ENCODE peak calls at places on chromosomes 2 and 18, in ten cellular contexts. One of them, this sample, is unnamed. For H3K36me3, the result is how much of the 10 kb centered on the place peaks cover.

GRCh38 chr2:98692090-98692991 is 38.6 kb downstream of the MGAT4A start:
- ATAC-seq in right lobe of liver: no peak
- ATAC-seq in DND-41: no peak
- ATAC-seq in GM23338: no peak
- ATAC-seq in psoas muscle: no peak
- ATAC-seq in left lung: no peak
- ATAC-seq in thoracic aorta: no peak
- ATAC-seq in heart right ventricle: no peak
- ATAC-seq in aorta: no peak
- ATAC-seq in upper lobe of right lung: no peak
- ATAC-seq in this sample: no peak

GRCh38 chr2:14316594-14316993 is 315.9 kb upstream of the LRATD1 start:
- ATAC-seq in heart right ventricle: no peak
- ATAC-seq in right lobe of liver: no peak
- ATAC-seq in psoas muscle: no peak
- ATAC-seq in left lung: no peak
- ATAC-seq in aorta: no peak
- ATAC-seq in GM23338: no peak
- ATAC-seq in thoracic aorta: no peak
- ATAC-seq in upper lobe of right lung: no peak
- ATAC-seq in DND-41: no peak
- ATAC-seq in this sample: no peak

GRCh38 chr2:182891611-182892010 is 25.2 kb upstream of the FRZB start:
- ATAC-seq in DND-41: no peak
- ATAC-seq in aorta: no peak
- ATAC-seq in upper lobe of right lung: no peak
- ATAC-seq in right lobe of liver: peak
- ATAC-seq in GM23338: no peak
- ATAC-seq in heart right ventricle: no peak
- ATAC-seq in psoas muscle: no peak
- ATAC-seq in thoracic aorta: no peak
- ATAC-seq in left lung: no peak
- ATAC-seq in this sample: no peak

GRCh38 chr2:41720298-41720697 is 327.5 kb upstream of the PKDCC start:
- ATAC-seq in thoracic aorta: no peak
- ATAC-seq in GM23338: no peak
- ATAC-seq in DND-41: peak
- ATAC-seq in psoas muscle: no peak
- ATAC-seq in aorta: no peak
- ATAC-seq in upper lobe of right lung: no peak
- ATAC-seq in right lobe of liver: peak
- ATAC-seq in left lung: no peak
- ATAC-seq in heart right ventricle: no peak
- ATAC-seq in this sample: no peak

GRCh38 chr18:47775961-47776360 is 154.5 kb downstream of the SMAD2 start:
- ATAC-seq in left lung: no peak
- ATAC-seq in DND-41: no peak
- ATAC-seq in aorta: no peak
- ATAC-seq in heart right ventricle: no peak
- ATAC-seq in thoracic aorta: no peak
- ATAC-seq in right lobe of liver: peak
- ATAC-seq in GM23338: no peak
- ATAC-seq in upper lobe of right lung: no peak
- ATAC-seq in psoas muscle: no peak
- ATAC-seq in this sample: no peak

GRCh38 chr18:48975221-48975816 is 24.6 kb upstream of the SMAD7 start:
- ATAC-seq in aorta: peak
- ATAC-seq in right lobe of liver: peak
- ATAC-seq in psoas muscle: peak
- ATAC-seq in thoracic aorta: peak
- ATAC-seq in DND-41: no peak
- ATAC-seq in GM23338: peak
- ATAC-seq in upper lobe of right lung: peak
- ATAC-seq in left lung: peak
- ATAC-seq in heart right ventricle: peak
- ATAC-seq in this sample: peak

GRCh38 chr2:176178807-176179271 is 9.6 kb upstream of the HOXD1 start:
- ATAC-seq in GM23338: no peak
- ATAC-seq in left lung: peak
- ATAC-seq in aorta: no peak
- ATAC-seq in upper lobe of right lung: no peak
- ATAC-seq in thoracic aorta: no peak
- ATAC-seq in heart right ventricle: no peak
- ATAC-seq in DND-41: no peak
- ATAC-seq in right lobe of liver: no peak
- ATAC-seq in psoas muscle: no peak
- ATAC-seq in this sample: no peak

GRCh38 chr2:42971947-42972736 is 179.8 kb upstream of the HAAO start:
- ATAC-seq in left lung: no peak
- ATAC-seq in psoas muscle: no peak
- ATAC-seq in right lobe of liver: no peak
- ATAC-seq in upper lobe of right lung: no peak
- ATAC-seq in DND-41: no peak
- ATAC-seq in heart right ventricle: no peak
- ATAC-seq in GM23338: no peak
- ATAC-seq in thoracic aorta: no peak
- ATAC-seq in aorta: no peak
- ATAC-seq in this sample: no peak

GRCh38 chr2:224195954-224196571 is 157.0 kb upstream of the SERPINE2 start:
- ATAC-seq in left lung: peak
- ATAC-seq in psoas muscle: peak
- ATAC-seq in GM23338: no peak
- ATAC-seq in thoracic aorta: no peak
- ATAC-seq in DND-41: no peak
- ATAC-seq in heart right ventricle: peak
- ATAC-seq in upper lobe of right lung: no peak
- ATAC-seq in aorta: peak
- ATAC-seq in right lobe of liver: no peak
- ATAC-seq in this sample: peak

GRCh38 chr2:177573120-177573519 is 180.5 kb downstream of the AGPS start:
- ATAC-seq in psoas muscle: no peak
- ATAC-seq in upper lobe of right lung: no peak
- ATAC-seq in thoracic aorta: no peak
- ATAC-seq in right lobe of liver: no peak
- ATAC-seq in DND-41: no peak
- ATAC-seq in left lung: no peak
- ATAC-seq in GM23338: no peak
- ATAC-seq in heart right ventricle: no peak
- ATAC-seq in aorta: no peak
- ATAC-seq in this sample: no peak

GRCh38 chr18:13480856-13481255 is 245.5 kb downstream of the FAM210A start:
- ATAC-seq in psoas muscle: no peak
- ATAC-seq in right lobe of liver: peak
- ATAC-seq in aorta: no peak
- ATAC-seq in heart right ventricle: no peak
- ATAC-seq in DND-41: no peak
- ATAC-seq in GM23338: no peak
- ATAC-seq in upper lobe of right lung: peak
- ATAC-seq in thoracic aorta: no peak
- ATAC-seq in left lung: no peak
- ATAC-seq in this sample: no peak

GRCh38 chr2:46392561-46393351 is 86.6 kb upstream of the TMEM247 start:
- ATAC-seq in thoracic aorta: no peak
- ATAC-seq in left lung: no peak
- ATAC-seq in upper lobe of right lung: no peak
- ATAC-seq in DND-41: no peak
- ATAC-seq in psoas muscle: no peak
- ATAC-seq in heart right ventricle: no peak
- ATAC-seq in right lobe of liver: no peak
- ATAC-seq in aorta: no peak
- ATAC-seq in GM23338: no peak
- ATAC-seq in this sample: no peak

GRCh38 chr2:43207553-43208300 is 18.7 kb downstream of the ZFP36L2 start:
- ATAC-seq in left lung: no peak
- ATAC-seq in DND-41: no peak
- ATAC-seq in thoracic aorta: no peak
- ATAC-seq in heart right ventricle: no peak
- ATAC-seq in psoas muscle: no peak
- ATAC-seq in right lobe of liver: peak
- ATAC-seq in GM23338: peak
- ATAC-seq in aorta: no peak
- ATAC-seq in upper lobe of right lung: no peak
- ATAC-seq in this sample: no peak

DNA sequence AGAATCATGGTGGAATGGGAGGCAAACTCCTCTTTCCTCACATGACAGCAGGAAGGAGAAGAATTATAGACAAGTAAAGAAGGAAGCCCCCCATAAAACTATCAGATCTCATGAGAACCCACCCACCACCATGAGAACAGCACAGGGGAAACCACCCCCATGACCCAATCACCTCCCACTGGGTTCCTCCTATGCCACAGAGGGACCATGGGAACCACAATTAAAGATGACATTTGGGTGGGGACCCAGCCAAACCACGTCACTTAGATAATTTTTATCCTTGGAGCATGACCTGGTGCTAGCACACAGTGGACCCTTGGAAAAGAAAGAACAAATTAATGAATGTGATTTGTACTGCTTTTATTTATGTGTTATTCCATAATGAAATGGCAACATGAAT is 188.6 kb upstream of the NCKAP5 start:
- ATAC-seq in left lung: no peak
- ATAC-seq in aorta: no peak
- ATAC-seq in DND-41: no peak
- ATAC-seq in heart right ventricle: no peak
- ATAC-seq in upper lobe of right lung: no peak
- ATAC-seq in GM23338: no peak
- ATAC-seq in thoracic aorta: no peak
- ATAC-seq in right lobe of liver: no peak
- ATAC-seq in psoas muscle: no peak
- ATAC-seq in this sample: no peak
- H3K27ac ChIP-seq in left lung: no peak
- H3K27ac ChIP-seq in aorta: no peak
- H3K27ac ChIP-seq in DND-41: no peak
- H3K27ac ChIP-seq in heart right ventricle: no peak
- H3K27ac ChIP-seq in upper lobe of right lung: no peak
- H3K27ac ChIP-seq in GM23338: no peak
- H3K27ac ChIP-seq in thoracic aorta: no peak
- H3K27ac ChIP-seq in right lobe of liver: no peak
- H3K27ac ChIP-seq in psoas muscle: no peak
- H3K27ac ChIP-seq in this sample: no peak

GRCh38 chr2:181594322-181594721 is 62.6 kb downstream of the CERKL start:
- ATAC-seq in upper lobe of right lung: no peak
- ATAC-seq in DND-41: no peak
- ATAC-seq in aorta: no peak
- ATAC-seq in psoas muscle: no peak
- ATAC-seq in thoracic aorta: no peak
- ATAC-seq in left lung: no peak
- ATAC-seq in heart right ventricle: no peak
- ATAC-seq in GM23338: peak
- ATAC-seq in right lobe of liver: no peak
- ATAC-seq in this sample: no peak
- H3K4me3 ChIP-seq in upper lobe of right lung: no peak
- H3K4me3 ChIP-seq in DND-41: no peak
- H3K4me3 ChIP-seq in aorta: no peak
- H3K4me3 ChIP-seq in psoas muscle: no peak
- H3K4me3 ChIP-seq in thoracic aorta: no peak
- H3K4me3 ChIP-seq in left lung: no peak
- H3K4me3 ChIP-seq in heart right ventricle: no peak
- H3K4me3 ChIP-seq in GM23338: no peak
- H3K4me3 ChIP-seq in right lobe of liver: no peak
- H3K4me3 ChIP-seq in this sample: no peak

GRCh38 chr2:54054271-54054670 is 61.1 kb upstream of the ACYP2 start:
- ATAC-seq in upper lobe of right lung: no peak
- ATAC-seq in right lobe of liver: no peak
- ATAC-seq in DND-41: no peak
- ATAC-seq in aorta: no peak
- ATAC-seq in thoracic aorta: no peak
- ATAC-seq in psoas muscle: no peak
- ATAC-seq in GM23338: no peak
- ATAC-seq in left lung: no peak
- ATAC-seq in heart right ventricle: no peak
- ATAC-seq in this sample: no peak
- H3K36me3 ChIP-seq in upper lobe of right lung: under half
- H3K36me3 ChIP-seq in right lobe of liver: under half
- H3K36me3 ChIP-seq in DND-41: under half
- H3K36me3 ChIP-seq in aorta: under half
- H3K36me3 ChIP-seq in thoracic aorta: under half
- H3K36me3 ChIP-seq in psoas muscle: under half
- H3K36me3 ChIP-seq in GM23338: under half
- H3K36me3 ChIP-seq in left lung: under half
- H3K36me3 ChIP-seq in heart right ventricle: under half
- H3K36me3 ChIP-seq in this sample: under half

GRCh38 chr2:2270808-2271415 is 60.2 kb downstream of the MYT1L start:
- ATAC-seq in heart right ventricle: no peak
- ATAC-seq in GM23338: no peak
- ATAC-seq in aorta: no peak
- ATAC-seq in left lung: no peak
- ATAC-seq in psoas muscle: peak
- ATAC-seq in DND-41: no peak
- ATAC-seq in upper lobe of right lung: no peak
- ATAC-seq in right lobe of liver: peak
- ATAC-seq in thoracic aorta: peak
- ATAC-seq in this sample: no peak
- H3K27ac ChIP-seq in heart right ventricle: no peak
- H3K27ac ChIP-seq in GM23338: no peak
- H3K27ac ChIP-seq in aorta: peak
- H3K27ac ChIP-seq in left lung: no peak
- H3K27ac ChIP-seq in psoas muscle: peak
- H3K27ac ChIP-seq in DND-41: no peak
- H3K27ac ChIP-seq in upper lobe of right lung: no peak
- H3K27ac ChIP-seq in right lobe of liver: no peak
- H3K27ac ChIP-seq in thoracic aorta: peak
- H3K27ac ChIP-seq in this sample: no peak

GRCh38 chr18:76447268-76447890 is 47.7 kb downstream of the ZNF516 start:
- ATAC-seq in GM23338: no peak
- ATAC-seq in upper lobe of right lung: no peak
- ATAC-seq in thoracic aorta: no peak
- ATAC-seq in DND-41: no peak
- ATAC-seq in psoas muscle: no peak
- ATAC-seq in left lung: no peak
- ATAC-seq in aorta: no peak
- ATAC-seq in right lobe of liver: no peak
- ATAC-seq in heart right ventricle: no peak
- ATAC-seq in this sample: no peak

GRCh38 chr18:76450912-76451421 is 44.1 kb downstream of the ZNF516 start:
- ATAC-seq in DND-41: no peak
- ATAC-seq in aorta: peak
- ATAC-seq in left lung: peak
- ATAC-seq in GM23338: peak
- ATAC-seq in thoracic aorta: peak
- ATAC-seq in heart right ventricle: peak
- ATAC-seq in right lobe of liver: peak
- ATAC-seq in psoas muscle: peak
- ATAC-seq in upper lobe of right lung: peak
- ATAC-seq in this sample: peak

GRCh38 chr18:76450452-76450851 is 44.6 kb downstream of the ZNF516 start:
- ATAC-seq in left lung: peak
- ATAC-seq in thoracic aorta: no peak
- ATAC-seq in psoas muscle: no peak
- ATAC-seq in DND-41: no peak
- ATAC-seq in aorta: no peak
- ATAC-seq in heart right ventricle: peak
- ATAC-seq in right lobe of liver: peak
- ATAC-seq in GM23338: no peak
- ATAC-seq in upper lobe of right lung: no peak
- ATAC-seq in this sample: no peak

GRCh38 chr18:76448262-76449109 is 46.6 kb downstream of the ZNF516 start:
- ATAC-seq in psoas muscle: no peak
- ATAC-seq in DND-41: no peak
- ATAC-seq in GM23338: no peak
- ATAC-seq in upper lobe of right lung: peak
- ATAC-seq in right lobe of liver: peak
- ATAC-seq in aorta: no peak
- ATAC-seq in left lung: peak
- ATAC-seq in heart right ventricle: no peak
- ATAC-seq in thoracic aorta: no peak
- ATAC-seq in this sample: no peak

GRCh38 chr18:76449110-76449453 is 46.0 kb downstream of the ZNF516 start:
- ATAC-seq in aorta: no peak
- ATAC-seq in thoracic aorta: no peak
- ATAC-seq in DND-41: no peak
- ATAC-seq in heart right ventricle: no peak
- ATAC-seq in psoas muscle: no peak
- ATAC-seq in right lobe of liver: no peak
- ATAC-seq in left lung: no peak
- ATAC-seq in GM23338: no peak
- ATAC-seq in upper lobe of right lung: no peak
- ATAC-seq in this sample: no peak
- H3K4me3 ChIP-seq in aorta: no peak
- H3K4me3 ChIP-seq in thoracic aorta: no peak
- H3K4me3 ChIP-seq in DND-41: no peak
- H3K4me3 ChIP-seq in heart right ventricle: no peak
- H3K4me3 ChIP-seq in psoas muscle: no peak
- H3K4me3 ChIP-seq in right lobe of liver: no peak
- H3K4me3 ChIP-seq in left lung: no peak
- H3K4me3 ChIP-seq in GM23338: no peak
- H3K4me3 ChIP-seq in upper lobe of right lung: no peak
- H3K4me3 ChIP-seq in this sample: no peak